ENCODE peak calls at places on chromosomes 5 and 9, in ten cellular contexts. U is choroid plexus epithelial cell, J is astrocyte of the spinal cord, C is psoas muscle, D is IMR-90, F is A549, I is ovary, Y is transverse colon, E is Peyer's patch, X is AG04449. G is an unnamed sample.

GRCh38 chr5:132489051-132489770 is 1.4 kb downstream of the IRF1 start:
- DNase-seq in U (no peak), Y (peak), J (no peak), F (no peak), E (peak), C (no peak), X (no peak), D (no peak), I (no peak), G (peak)

GRCh38 chr5:74233571-74233970 is 407.0 kb downstream of the ENC1 start:
- DNase-seq in X (peak), I (no peak), Y (no peak), U (peak), J (peak), D (peak), C (no peak), F (no peak), E (no peak), G (no peak)

GRCh38 chr9:76667521-76667957 is 96.7 kb upstream of the PCA3 start:
- DNase-seq in Y (no peak), D (peak), E (no peak), X (no peak), I (no peak), F (no peak), U (peak), C (no peak), J (peak), G (no peak)

GRCh38 chr5:73857446-73857845 is 231.4 kb downstream of the ARHGEF28 start:
- DNase-seq in U (no peak), J (no peak), Y (no peak), I (no peak), X (no peak), C (no peak), D (no peak), F (no peak), E (no peak), G (no peak)

GRCh38 chr5:10628601-10629000 is 64.7 kb downstream of the ANKRD33B start:
- DNase-seq in E (peak), X (no peak), J (no peak), U (no peak), Y (no peak), F (no peak), D (no peak), I (no peak), C (no peak), G (no peak)

GRCh38 chr9:124558777-124559470 is 51.7 kb upstream of the NR5A1 start:
- DNase-seq in J (no peak), I (no peak), F (no peak), Y (no peak), D (no peak), X (no peak), U (no peak), E (no peak), C (no peak), G (no peak)

GRCh38 chr5:180586870-180587269 is 4.4 kb downstream of the SCGB3A1 start:
- DNase-seq in U (no peak), C (no peak), Y (no peak), D (no peak), X (no peak), I (no peak), F (no peak), E (no peak), J (no peak), G (no peak)

GRCh38 chr9:36928670-36929349 is 105.3 kb downstream of the PAX5 start:
- DNase-seq in U (peak), E (no peak), X (no peak), D (peak), F (peak), C (no peak), J (peak), I (no peak), Y (no peak), G (no peak)

GRCh38 chr9:130394320-130394719 is 50.4 kb upstream of the ASS1 start:
- DNase-seq in E (no peak), I (no peak), U (no peak), C (no peak), X (no peak), J (no peak), Y (no peak), D (no peak), F (no peak), G (no peak)

GRCh38 chr5:56814361-56814962 is 887 bp upstream of the MAP3K1 start:
- DNase-seq in D (no peak), Y (peak), F (peak), J (peak), U (no peak), I (peak), E (peak), X (no peak), C (peak), G (peak)

GRCh38 chr5:138876811-138877210 is 1.7 kb upstream of the LRRTM2 start:
- DNase-seq in D (no peak), X (no peak), F (no peak), Y (no peak), J (no peak), E (no peak), I (no peak), C (no peak), U (no peak), G (no peak)

GRCh38 chr5:50655067-50655809 is 11.2 kb upstream of the PARP8 start:
- DNase-seq in Y (no peak), F (no peak), D (no peak), I (no peak), U (no peak), E (no peak), J (no peak), X (no peak), C (no peak), G (no peak)

GRCh38 chr5:37637165-37637845 is 202.5 kb downstream of the GDNF start:
- DNase-seq in U (peak), X (peak), F (peak), I (no peak), C (no peak), J (peak), Y (no peak), D (peak), E (no peak), G (no peak)

GRCh38 chr5:95644351-95645042 is 2.1 kb upstream of the RFESD start:
- DNase-seq in X (no peak), C (no peak), Y (peak), J (peak), E (peak), F (peak), I (peak), U (peak), D (peak), G (peak)

GRCh38 chr9:72052122-72052521 is 8.3 kb downstream of the C9orf57 start:
- DNase-seq in U (no peak), D (no peak), J (no peak), C (no peak), E (no peak), Y (no peak), I (no peak), F (no peak), X (no peak), G (no peak)

GRCh38 chr5:158458086-158458485 is 599.1 kb upstream of the CLINT1 start:
- DNase-seq in Y (no peak), D (no peak), F (no peak), E (no peak), U (no peak), J (no peak), X (no peak), C (no peak), I (no peak), G (no peak)

GRCh38 chr5:32708949-32709348 is 2.2 kb upstream of the NPR3 start:
- DNase-seq in F (no peak), X (no peak), C (no peak), E (no peak), J (no peak), U (no peak), I (no peak), D (no peak), Y (no peak), G (no peak)

GRCh38 chr5:36590513-36591286 is 15.7 kb upstream of the SLC1A3 start:
- DNase-seq in Y (no peak), D (no peak), I (no peak), U (peak), C (no peak), X (no peak), J (peak), F (no peak), E (no peak), G (no peak)

GRCh38 chr9:91035825-91036208 is 234.2 kb downstream of the SYK start:
- DNase-seq in E (peak), I (no peak), J (no peak), D (no peak), C (no peak), Y (no peak), U (no peak), F (no peak), X (no peak), G (no peak)

GRCh38 chr5:9156282-9156681 is 389.6 kb downstream of the SEMA5A start:
- DNase-seq in F (peak), D (peak), U (peak), Y (no peak), I (no peak), E (peak), C (peak), X (no peak), J (peak), G (peak)

GRCh38 chr9:79682076-79682736 is 110.4 kb downstream of the TLE4 start:
- DNase-seq in J (peak), U (no peak), E (no peak), D (peak), C (no peak), X (no peak), F (no peak), Y (no peak), I (no peak), G (no peak)

GRCh38 chr5:122162100-122162499 is 32.8 kb downstream of the ZNF474 start:
- DNase-seq in C (no peak), X (no peak), E (no peak), F (no peak), Y (no peak), I (no peak), J (no peak), D (peak), U (no peak), G (no peak)

GRCh38 chr5:37792976-37793328 is 46.9 kb downstream of the GDNF start:
- DNase-seq in J (peak), F (no peak), D (peak), E (no peak), Y (no peak), I (no peak), X (no peak), C (no peak), U (peak), G (no peak)

GRCh38 chr5:146644811-146645210 is 128.8 kb upstream of the GPR151 start:
- DNase-seq in C (no peak), J (no peak), Y (no peak), E (no peak), F (no peak), I (no peak), D (no peak), U (no peak), X (no peak), G (no peak)

GRCh38 chr9:131873361-131873760 is 133.5 kb upstream of the RAPGEF1 start:
- DNase-seq in D (no peak), F (no peak), U (no peak), C (no peak), E (no peak), J (no peak), I (no peak), Y (no peak), X (no peak), G (no peak)

GRCh38 chr9:77598510-77598909 is 49.6 kb downstream of the GNA14 start:
- DNase-seq in J (peak), F (no peak), U (peak), I (peak), D (peak), X (no peak), C (no peak), Y (no peak), E (no peak), G (no peak)

GRCh38 chr5:10577371-10578291 is 13.8 kb downstream of the ANKRD33B start:
- DNase-seq in D (no peak), U (no peak), Y (no peak), I (no peak), J (peak), C (no peak), F (no peak), E (peak), X (no peak), G (no peak)

GRCh38 chr5:172407241-172407691 is 47.1 kb downstream of the SH3PXD2B start:
- DNase-seq in I (peak), D (peak), Y (no peak), C (no peak), F (no peak), E (no peak), X (no peak), J (peak), U (no peak), G (no peak)

DNA sequence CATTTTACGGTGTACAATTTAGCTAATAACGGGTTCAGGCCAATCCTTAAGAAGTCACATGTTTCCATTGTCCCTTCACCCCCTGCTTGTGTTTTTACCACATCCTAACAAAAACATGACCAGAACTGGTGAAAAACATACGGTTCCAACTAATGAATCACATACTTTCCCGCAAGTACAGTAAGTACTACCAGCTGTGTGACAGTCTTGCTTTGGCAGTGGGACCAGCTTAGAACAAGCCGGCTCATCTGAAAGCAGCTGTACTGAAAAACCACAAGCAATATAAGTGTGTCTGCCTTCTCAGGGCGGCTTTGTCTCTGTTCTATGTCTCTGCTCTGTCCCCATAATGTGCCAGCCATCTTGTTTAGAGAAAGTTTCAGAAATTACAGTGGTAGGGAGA is 242.5 kb downstream of the BNC2 start:
- DNase-seq in J (peak), Y (no peak), X (peak), D (peak), C (no peak), I (peak), E (no peak), U (peak), F (no peak), G (peak)
- H3K4me3 ChIP-seq in J (no peak), Y (no peak), X (peak), D (peak), C (no peak), I (no peak), E (no peak), U (no peak), F (no peak), G (no peak)

GRCh38 chr9:87107072-87107471 is 159.8 kb upstream of the GAS1 start:
- DNase-seq in F (peak), I (no peak), U (peak), Y (no peak), E (no peak), C (no peak), J (peak), D (peak), X (no peak), G (no peak)
- TF ChIP-seq CTCF in F (no peak), I (no peak), U (peak), Y (no peak), E (no peak), C (peak), J (peak), D (no peak), X (no peak), G (peak)

DNA sequence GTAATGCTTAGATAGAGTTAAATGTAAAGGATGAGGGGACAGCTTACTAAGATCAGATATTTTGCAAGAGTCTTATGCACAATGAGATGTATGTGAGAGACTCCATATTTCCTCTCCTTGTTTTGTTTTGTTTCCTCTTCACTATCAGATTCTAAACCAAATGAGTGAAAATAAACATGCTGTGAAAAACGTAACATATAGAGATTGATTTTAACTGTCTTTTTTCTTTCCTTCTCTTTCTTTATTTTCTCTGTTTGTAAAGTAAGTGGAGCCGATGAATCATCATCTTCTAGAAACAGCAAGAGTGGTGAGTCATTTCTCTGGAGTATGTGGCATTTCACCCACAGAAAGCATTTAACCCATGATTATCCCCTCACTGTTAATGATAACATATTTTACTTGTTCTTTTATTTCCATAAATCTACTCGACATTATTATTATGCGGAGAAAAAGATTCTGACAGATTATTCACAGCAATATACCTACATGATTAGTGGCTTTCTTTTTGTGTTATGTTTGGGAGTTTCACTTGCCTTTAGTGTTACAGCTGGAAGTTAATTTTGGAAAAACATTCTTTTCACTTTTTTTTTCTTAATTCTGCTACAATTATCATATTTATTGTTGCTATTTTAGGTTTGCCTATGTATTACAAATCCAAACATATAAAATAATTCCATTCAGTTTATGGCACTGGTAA is 2.1 kb upstream of the ANXA1 start:
- DNase-seq in F (peak), D (peak), U (peak), X (peak), Y (no peak), J (peak), E (peak), C (no peak), I (no peak), G (no peak)
- H3K4me3 ChIP-seq in F (peak), D (peak), U (no peak), X (peak), Y (no peak), J (no peak), E (no peak), C (peak), I (no peak), G (no peak)

GRCh38 chr9:4984171-4984570 is 901 bp upstream of the JAK2 start:
- DNase-seq in D (no peak), Y (no peak), C (no peak), F (peak), I (no peak), U (no peak), E (no peak), X (no peak), J (no peak), G (no peak)

GRCh38 chr9:4985376-4986266 is 549 bp downstream of the JAK2 start:
- DNase-seq in D (peak), I (peak), U (peak), Y (peak), E (peak), C (peak), X (no peak), J (peak), F (peak), G (peak)

GRCh38 chr9:4983541-4984165 is 1.4 kb upstream of the JAK2 start:
- DNase-seq in J (no peak), C (no peak), E (no peak), F (no peak), U (no peak), D (no peak), X (no peak), Y (no peak), I (no peak), G (no peak)

GRCh38 chr9:4986291-4986690 is 1.2 kb downstream of the JAK2 start:
- DNase-seq in J (peak), E (no peak), X (no peak), C (no peak), F (no peak), Y (no peak), U (peak), D (peak), I (no peak), G (no peak)

GRCh38 chr9:4984571-4985375 is at the start of gene JAK2:
- DNase-seq in E (peak), Y (peak), D (peak), C (peak), U (peak), J (peak), X (peak), I (peak), F (peak), G (peak)
- TF ChIP-seq CTCF in E (peak), Y (no peak), D (peak), C (peak), U (peak), J (peak), X (peak), I (no peak), F (peak), G (peak)

GRCh38 chr5:169302046-169302445 is 1.1 kb upstream of the SLIT3 start:
- DNase-seq in X (no peak), Y (no peak), I (no peak), D (no peak), C (no peak), F (peak), E (no peak), U (no peak), J (peak), G (no peak)
- H3K4me3 ChIP-seq in X (no peak), Y (no peak), I (no peak), D (no peak), C (no peak), F (no peak), E (no peak), U (no peak), J (no peak), G (no peak)

G was measured in DND-41.